ENCODE peak calls at places on chromosomes 5 and 9, in ten cellular contexts. R is SK-N-SH; H is mammary epithelial cell; I is Panc1; K is OCI-LY7; Y is transverse colon; X is ovary; A is CD4-positive, CD25-positive, alpha-beta regulatory T cell; T is SJSA1; F is right lobe of liver. B is an unnamed sample. For H3K9me3 and H3K4me1, the result is how much of the 10 kb centered on the place peaks cover.

GRCh38 chr9:108759835-108760234 is 96.0 kb downstream of the ACTL7B start:
- DNase-seq in K (no peak), T (no peak), A (no peak), H (no peak), F (no peak), X (no peak), R (no peak), I (no peak), Y (no peak), B (no peak)

GRCh38 chr5:142609142-142609541 is 76.7 kb downstream of the FGF1 start:
- DNase-seq in T (no peak), I (no peak), A (no peak), Y (no peak), R (no peak), K (no peak), F (no peak), X (no peak), H (no peak), B (no peak)

GRCh38 chr5:92906798-92907380 is 674.1 kb downstream of the NR2F1-AS1 start:
- DNase-seq in T (no peak), H (no peak), A (no peak), F (no peak), R (no peak), I (no peak), X (no peak), K (no peak), Y (no peak), B (no peak)

GRCh38 chr9:36486454-36486932 is 86.2 kb upstream of the MELK start:
- DNase-seq in I (no peak), K (no peak), X (no peak), Y (peak), A (no peak), F (no peak), T (no peak), R (no peak), H (peak), B (no peak)

GRCh38 chr5:79831910-79832309 is 142.3 kb downstream of the CMYA5 start:
- DNase-seq in X (no peak), F (no peak), Y (no peak), A (no peak), H (no peak), T (no peak), R (no peak), K (no peak), I (no peak), B (no peak)

GRCh38 chr5:65721050-65721774 is 697 bp downstream of the SGTB start:
- DNase-seq in K (peak), I (no peak), A (peak), R (peak), F (peak), Y (peak), H (peak), X (peak), T (peak), B (no peak)

GRCh38 chr9:2494571-2494970 is 127.0 kb upstream of the VLDLR start:
- DNase-seq in H (peak), X (no peak), F (no peak), I (no peak), A (no peak), R (no peak), Y (no peak), T (peak), K (no peak), B (no peak)

GRCh38 chr9:131117111-131117761 is 8.2 kb upstream of the NUP214 start:
- DNase-seq in X (no peak), F (peak), R (no peak), T (no peak), A (no peak), K (no peak), I (no peak), H (no peak), Y (no peak), B (no peak)

GRCh38 chr5:151093476-151093889 is 12.6 kb upstream of the TNIP1 start:
- DNase-seq in X (no peak), I (no peak), Y (no peak), K (no peak), T (peak), H (peak), F (no peak), R (no peak), A (no peak), B (no peak)

GRCh38 chr9:784916-785315 is 56.6 kb upstream of the DMRT1 start:
- DNase-seq in H (no peak), X (no peak), R (no peak), K (no peak), A (no peak), I (no peak), T (no peak), Y (no peak), F (no peak), B (no peak)

GRCh38 chr9:788777-789176 is 52.7 kb upstream of the DMRT1 start:
- DNase-seq in T (no peak), Y (no peak), I (no peak), H (no peak), A (no peak), X (no peak), R (no peak), F (no peak), K (no peak), B (no peak)

GRCh38 chr9:785997-786396 is 55.5 kb upstream of the DMRT1 start:
- DNase-seq in A (no peak), Y (no peak), X (no peak), H (no peak), T (no peak), K (no peak), R (no peak), I (no peak), F (no peak), B (no peak)

GRCh38 chr9:784202-784601 is 57.3 kb upstream of the DMRT1 start:
- DNase-seq in A (no peak), K (no peak), T (no peak), F (no peak), X (no peak), H (peak), Y (no peak), I (no peak), R (no peak), B (no peak)

GRCh38 chr9:786405-786804 is 55.1 kb upstream of the DMRT1 start:
- DNase-seq in A (no peak), I (no peak), R (no peak), T (no peak), F (no peak), H (no peak), Y (no peak), X (no peak), K (no peak), B (no peak)
- H3K27ac ChIP-seq in A (no peak), I (no peak), R (no peak), T (no peak), F (no peak), H (no peak), Y (no peak), X (no peak), K (no peak), B (no peak)

GRCh38 chr9:11269036-11269435 is 656.2 kb upstream of the PTPRD start:
- DNase-seq in T (no peak), F (no peak), R (no peak), H (peak), A (no peak), K (peak), X (no peak), I (no peak), Y (no peak), B (no peak)
- H3K9me3 ChIP-seq in T (under half), F (under half), R (under half), H (under half), A (under half), K (under half), X (under half), I (under half), Y (under half), B (under half)

GRCh38 chr9:91908293-91908623 is 41.8 kb downstream of the ROR2 start:
- DNase-seq in R (no peak), I (no peak), T (no peak), X (no peak), A (no peak), H (no peak), F (no peak), K (no peak), Y (no peak), B (no peak)
- H3K4me1 ChIP-seq in R (under half), I (under half), T (under half), X (under half), A (under half), H (under half), F (under half), K (half or more), Y (under half), B (under half)

DNA sequence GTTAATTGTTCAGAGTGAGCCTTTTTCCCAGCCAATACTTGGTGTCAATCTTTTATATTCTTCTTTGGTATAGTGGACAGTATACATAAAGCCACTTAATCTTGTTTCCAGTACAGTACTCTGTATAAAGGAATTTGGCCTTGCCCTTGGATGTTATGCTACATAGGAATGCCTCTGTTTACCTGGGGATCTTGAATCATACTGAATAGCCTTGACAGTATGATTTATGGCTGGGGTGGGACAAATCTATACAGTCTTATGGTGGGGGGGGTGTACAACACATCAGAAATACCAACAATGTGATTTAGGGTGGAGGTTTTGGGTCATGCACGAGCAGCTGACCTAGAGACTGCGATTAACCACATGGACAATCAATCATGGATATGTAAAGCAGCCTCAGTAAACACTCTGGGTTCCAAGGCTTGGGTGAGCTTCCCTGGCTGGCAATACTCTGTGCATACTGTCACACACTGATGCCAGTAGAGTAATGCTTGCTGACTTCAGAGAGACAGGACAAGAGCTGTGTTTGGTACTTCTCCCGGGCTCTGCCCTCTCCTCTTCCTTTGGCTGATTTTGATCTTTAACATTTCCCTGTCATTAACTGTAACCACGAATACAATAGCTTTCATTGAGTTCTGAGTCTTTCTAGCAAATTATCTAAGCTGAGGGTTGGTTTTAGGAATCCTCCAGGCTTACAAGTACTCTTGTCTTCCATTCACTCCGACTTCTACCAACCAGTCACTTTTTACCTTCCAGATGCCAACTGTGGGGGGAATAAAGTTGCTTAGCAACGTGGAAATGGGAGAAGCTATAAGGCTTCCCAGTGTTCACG is 84.6 kb downstream of the IARS1 start:
- DNase-seq in H (no peak), A (no peak), F (no peak), R (no peak), I (no peak), T (no peak), K (no peak), Y (no peak), X (no peak), B (no peak)
- H3K27ac ChIP-seq in H (no peak), A (no peak), F (no peak), R (no peak), I (no peak), T (no peak), K (no peak), Y (no peak), X (no peak), B (no peak)

GRCh38 chr9:113011911-113012381 is at the start of gene ZNF883:
- DNase-seq in R (peak), I (no peak), H (peak), A (no peak), F (peak), X (peak), K (no peak), T (no peak), Y (peak), B (no peak)

GRCh38 chr9:113018247-113018646 is 6.3 kb upstream of the ZNF883 start:
- DNase-seq in I (no peak), R (no peak), T (no peak), A (no peak), H (no peak), X (no peak), Y (no peak), K (no peak), F (no peak), B (no peak)

GRCh38 chr9:113012492-113012891 is 500 bp upstream of the ZNF883 start:
- DNase-seq in Y (no peak), X (no peak), H (no peak), K (no peak), T (no peak), F (no peak), I (no peak), R (peak), A (no peak), B (no peak)
- H3K9me3 ChIP-seq in Y (under half), X (under half), H (under half), K (under half), T (under half), F (under half), I (under half), R (under half), A (under half), B (under half)